ENCODE peak calls at places on chromosomes 2 and 18, in seven cellular contexts. C, X, B, O, V, N and Z are unnamed samples.
A peak's percentile ranks its signal among the peaks of the same experiment; 100 is the strongest.

GRCh38 chr2:192151848-192152247 is 42.9 kb downstream of the TMEFF2 start:
- DNase-seq in X (no peak), B (no peak), V (no peak), O (no peak), N (no peak), C (no peak), Z (no peak)

GRCh38 chr18:60466671-60467070 is 94.1 kb upstream of the MC4R start:
- DNase-seq in N (no peak), B (no peak), V (no peak), X (no peak), O (no peak), C (no peak), Z (no peak)

GRCh38 chr2:82986899-82987298 is 1472.2 kb downstream of the SUCLG1 start:
- DNase-seq in X (no peak), B (no peak), V (no peak), O (no peak), N (no peak), C (no peak), Z (no peak)

GRCh38 chr2:101998556-101999121 is 6.9 kb downstream of the IL1R2 start:
- DNase-seq in X (no peak), B (peak; percentile 17), C (peak; percentile 70), V (no peak), O (peak; percentile 27), N (no peak), Z (no peak)

GRCh38 chr18:79951545-79952456 is at the start of gene SLC66A2:
- DNase-seq in B (peak; percentile 43), O (peak; percentile 87), C (peak; percentile 57), V (peak; percentile 82), X (peak; percentile 93), N (peak; percentile 91), Z (peak; percentile 96)

GRCh38 chr2:210895132-210895531 is 338.7 kb downstream of the CPS1 start:
- DNase-seq in V (no peak), O (no peak), B (no peak), N (no peak), X (peak; percentile 7), C (peak; percentile 54), Z (no peak)

GRCh38 chr2:73999881-74000597 is 15.3 kb downstream of the TET3 start:
- DNase-seq in O (no peak), C (no peak), X (no peak), V (no peak), N (no peak), B (no peak), Z (no peak)

GRCh38 chr2:9552491-9553178 is 3.0 kb downstream of the ADAM17 start:
- DNase-seq in N (no peak), C (no peak), B (peak; percentile 66), O (peak; percentile 88), V (no peak), X (no peak), Z (no peak)

GRCh38 chr18:70450658-70451253 is 161.9 kb downstream of the SOCS6 start:
- DNase-seq in O (peak; percentile 35), C (no peak), X (no peak), B (no peak), V (no peak), N (no peak), Z (no peak)

GRCh38 chr18:9870431-9871023 is 15.2 kb upstream of the TXNDC2 start:
- DNase-seq in C (no peak), O (peak; percentile 51), B (no peak), X (no peak), V (no peak), N (no peak), Z (no peak)

GRCh38 chr2:233446121-233446520 is 91.8 kb downstream of the DGKD start:
- DNase-seq in O (no peak), V (no peak), N (no peak), B (no peak), X (no peak), C (no peak), Z (no peak)

GRCh38 chr2:9428965-9429577 is 5.6 kb downstream of the CPSF3 start:
- DNase-seq in B (no peak), X (no peak), V (no peak), N (no peak), C (no peak), O (no peak), Z (no peak)

GRCh38 chr2:57199663-57200062 is 846.9 kb upstream of the VRK2 start:
- DNase-seq in X (no peak), N (no peak), B (no peak), O (no peak), V (no peak), C (no peak), Z (no peak)

GRCh38 chr2:39567507-39567906 is 98.2 kb upstream of the TMEM178A start:
- DNase-seq in V (no peak), X (no peak), B (no peak), O (no peak), C (no peak), N (no peak), Z (no peak)

GRCh38 chr18:30860741-30861140 is 181.8 kb downstream of the DSC3 start:
- DNase-seq in N (no peak), V (no peak), B (no peak), O (no peak), C (no peak), X (no peak), Z (no peak)

GRCh38 chr2:118807668-118808428 is 39.6 kb downstream of the EN1 start:
- DNase-seq in N (no peak), X (no peak), O (no peak), V (no peak), C (no peak), B (no peak), Z (no peak)

GRCh38 chr2:109290887-109291675 is 162.1 kb downstream of the SH3RF3 start:
- DNase-seq in X (no peak), N (no peak), V (no peak), O (no peak), B (no peak), C (no peak), Z (no peak)

GRCh38 chr2:101745711-101746694 is 48.5 kb downstream of the MAP4K4 start:
- DNase-seq in N (no peak), X (no peak), V (no peak), O (no peak), B (no peak), C (peak; percentile 32), Z (no peak)

GRCh38 chr2:149924028-149924427 is 336.5 kb upstream of the MMADHC start:
- DNase-seq in B (peak; percentile 10), O (no peak), X (no peak), C (no peak), N (no peak), V (no peak), Z (no peak)

GRCh38 chr2:176648691-176649297 is 379.6 kb downstream of the MTX2 start:
- DNase-seq in C (no peak), X (no peak), V (no peak), O (no peak), B (no peak), N (no peak), Z (no peak)

GRCh38 chr2:176643711-176644110 is 374.5 kb downstream of the MTX2 start:
- DNase-seq in O (peak; percentile 19), B (no peak), V (no peak), X (peak; percentile 64), C (peak; percentile 26), N (peak; percentile 16), Z (no peak)

GRCh38 chr2:176645494-176645893 is 376.3 kb downstream of the MTX2 start:
- DNase-seq in N (no peak), C (no peak), B (no peak), X (no peak), V (no peak), O (no peak), Z (no peak)

GRCh38 chr2:176647325-176648155 is 378.3 kb downstream of the MTX2 start:
- DNase-seq in B (no peak), X (no peak), O (no peak), C (no peak), N (no peak), V (no peak), Z (no peak)

GRCh38 chr2:176646033-176646615 is 376.9 kb downstream of the MTX2 start:
- DNase-seq in B (no peak), X (no peak), O (no peak), V (no peak), N (no peak), C (no peak), Z (no peak)
- TF ChIP-seq CTCF in B (no peak), X (no peak), O (no peak), V (no peak), N (no peak), C (no peak), Z (no peak)

GRCh38 chr2:44974064-44974715 is 32.7 kb downstream of the SIX3 start:
- DNase-seq in N (no peak), O (peak; percentile 77), X (peak; percentile 60), C (peak; percentile 52), B (peak; percentile 79), V (peak; percentile 50), Z (no peak)
- TF ChIP-seq CTCF in N (no peak), O (peak; percentile 87), X (peak; percentile 55), C (peak; percentile 54), B (peak; percentile 64), V (peak; percentile 88), Z (peak; percentile 45)

DNA sequence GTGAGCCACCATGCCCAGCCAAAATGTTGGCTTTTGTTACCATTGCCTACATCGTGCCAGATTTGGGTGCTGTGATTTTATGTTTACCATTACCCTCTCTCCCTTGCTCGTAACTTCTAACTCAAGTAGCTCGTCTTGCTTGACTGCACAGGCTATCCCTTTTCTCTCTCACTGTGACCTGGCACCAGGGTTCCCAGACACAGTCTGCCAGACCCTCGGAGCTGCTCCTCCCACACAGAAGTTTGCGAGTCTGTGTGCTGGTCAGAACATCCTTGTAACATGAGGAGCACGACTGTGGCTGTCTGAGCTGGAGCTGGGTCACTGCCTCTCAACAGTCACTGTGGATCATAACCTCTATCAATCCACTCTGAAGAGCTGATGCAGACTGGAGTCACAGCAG is 152.5 kb upstream of the ACKR3 start:
- DNase-seq in C (no peak), N (no peak), B (no peak), X (no peak), O (no peak), V (no peak), Z (no peak)
- TF ChIP-seq CTCF in C (no peak), N (no peak), B (no peak), X (no peak), O (no peak), V (no peak), Z (no peak)

DNA sequence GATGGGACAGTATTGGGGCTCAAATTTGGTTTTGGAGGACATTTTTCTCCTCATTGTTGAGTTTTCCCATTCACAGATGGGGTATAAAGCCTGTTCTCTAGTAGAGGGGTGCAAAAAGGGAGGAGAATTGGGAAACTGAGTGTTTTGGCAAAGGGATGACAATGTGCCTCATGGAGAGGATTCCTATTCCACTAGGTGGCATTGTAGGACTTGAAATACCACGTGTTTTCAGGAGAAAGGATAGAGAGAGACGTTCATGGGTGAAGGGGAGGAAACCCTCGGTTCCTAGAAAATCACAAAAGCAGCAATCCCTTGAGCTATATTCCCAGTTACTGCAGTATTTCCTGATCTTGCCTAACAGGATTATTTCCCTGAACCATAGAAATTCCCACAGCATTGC is 113.7 kb upstream of the SRD5A2 start:
- DNase-seq in B (peak; percentile 13), N (no peak), O (peak; percentile 41), C (peak; percentile 43), V (no peak), X (no peak), Z (no peak)
- TF ChIP-seq CTCF in B (peak; percentile 44), N (no peak), O (peak; percentile 10), C (peak; percentile 66), V (peak; percentile 62), X (no peak), Z (no peak)

GRCh38 chr18:43420950-43421349 is 143.7 kb upstream of the SYT4 start:
- DNase-seq in V (no peak), X (no peak), O (no peak), C (no peak), B (no peak), N (no peak), Z (no peak)
- TF ChIP-seq CTCF in V (no peak), X (peak; percentile 23), O (peak; percentile 32), C (no peak), B (no peak), N (no peak), Z (peak; percentile 16)

GRCh38 chr2:19369341-19369955 is 11.0 kb upstream of the OSR1 start:
- DNase-seq in N (no peak), X (no peak), C (peak; percentile 23), B (no peak), V (no peak), O (no peak), Z (no peak)
- TF ChIP-seq CTCF in N (no peak), X (no peak), C (peak; percentile 70), B (peak; percentile 61), V (peak; percentile 70), O (no peak), Z (peak; percentile 70)